ENCODE peak calls at places on chromosome 19, in five cellular contexts. R is stimulated activated CD4-positive, alpha-beta T cell treated with anti-CD3 and anti-CD28 coated beads, Interleukin-4, amount 100 ng/mL, for 4 hours; W is ovary; U is activated naive CD8-positive, alpha-beta T cell treated with anti-CD3 and anti-CD28 coated beads, Interleukin-2, amount 50 U/mL, for 24 hours; X is activated T-helper 2 cell treated with anti-CD3 and anti-CD28 coated beads, Interferon-gamma antibody, Interleukin-2, Interleukin-4, amounts not matched to agents 10 μg/mL and 5 μg/mL and 100 μg/mL, durations not matched to agents 14 hours and 24 hours and 36 hours. Z is an unnamed sample.

GRCh38 chr19:15170345-15170744 is 30.4 kb downstream of the NOTCH3 start:
- DNase-seq in U (no peak), W (no peak), R (no peak), X (no peak), Z (no peak)

GRCh38 chr19:35257113-35257461 is 8.3 kb downstream of the LSR start:
- DNase-seq in U (no peak), X (no peak), W (no peak), R (no peak), Z (no peak)

GRCh38 chr19:58089846-58090245 is 8.2 kb downstream of the ZSCAN18 start:
- DNase-seq in X (no peak), R (no peak), U (no peak), W (no peak), Z (no peak)

GRCh38 chr19:55836340-55836739 is at the start of gene NLRP4:
- DNase-seq in U (no peak), R (no peak), X (no peak), W (no peak), Z (no peak)

GRCh38 chr19:38285567-38285966 is 18.5 kb upstream of the C19orf33 start:
- DNase-seq in W (no peak), U (no peak), R (no peak), X (no peak), Z (no peak)

GRCh38 chr19:1041272-1041834 is 1.4 kb downstream of the ABCA7 start:
- DNase-seq in U (no peak), R (no peak), X (no peak), W (no peak), Z (no peak)

GRCh38 chr19:48396010-48396870 is 2.8 kb downstream of the GRIN2D start:
- DNase-seq in U (no peak), W (no peak), R (no peak), X (no peak), Z (no peak)

GRCh38 chr19:14728595-14728994 is 38.7 kb downstream of the ZNF333 start:
- DNase-seq in X (no peak), U (no peak), R (no peak), W (no peak), Z (no peak)

GRCh38 chr19:55266404-55266803 is 7.6 kb upstream of the PPP6R1 start:
- DNase-seq in U (no peak), W (no peak), X (no peak), R (no peak), Z (no peak)

GRCh38 chr19:56705939-56706338 is 34.4 kb upstream of the ZNF835 start:
- DNase-seq in W (no peak), U (no peak), R (no peak), X (no peak), Z (no peak)

GRCh38 chr19:8503506-8503905 is 1.1 kb upstream of the PRAM1 start:
- DNase-seq in R (no peak), X (no peak), W (no peak), U (no peak), Z (no peak)

GRCh38 chr19:43636121-43636683 is 3.4 kb downstream of the CADM4 start:
- DNase-seq in U (no peak), W (no peak), R (no peak), X (no peak), Z (no peak)

GRCh38 chr19:29735821-29736220 is 20.8 kb upstream of the C19orf12 start:
- DNase-seq in X (no peak), U (no peak), R (no peak), W (no peak), Z (no peak)

GRCh38 chr19:7636691-7637373 is at the start of gene STXBP2:
- DNase-seq in W (no peak), U (peak), X (peak), R (peak), Z (peak)

GRCh38 chr19:46408611-46409039 is 4.7 kb downstream of the CCDC8 start:
- DNase-seq in X (no peak), U (no peak), R (no peak), W (peak), Z (no peak)

GRCh38 chr19:17289489-17289888 is 7.8 kb downstream of the ANKLE1 start:
- DNase-seq in X (peak), U (peak), R (peak), W (peak), Z (no peak)

GRCh38 chr19:39543477-39543857 is 3.5 kb upstream of the EID2 start:
- DNase-seq in U (no peak), X (no peak), R (no peak), W (no peak), Z (no peak)

GRCh38 chr19:45340899-45341453 is 426 bp downstream of the KLC3 start:
- DNase-seq in W (no peak), R (no peak), U (no peak), X (no peak), Z (no peak)

GRCh38 chr19:16274466-16274865 is 50.2 kb upstream of the KLF2 start:
- DNase-seq in R (no peak), X (no peak), U (no peak), W (no peak), Z (no peak)

GRCh38 chr19:30781047-30781446 is 408.9 kb downstream of the ZNF536 start:
- DNase-seq in W (no peak), R (no peak), U (no peak), X (no peak), Z (no peak)

GRCh38 chr19:50214699-50215543 is 11.5 kb downstream of the MYH14 start:
- DNase-seq in X (no peak), U (no peak), W (no peak), R (no peak), Z (no peak)

GRCh38 chr19:15437355-15438123 is 12.2 kb downstream of the WIZ start:
- DNase-seq in X (no peak), R (no peak), U (no peak), W (no peak), Z (no peak)

GRCh38 chr19:10316229-10317044 is 622 bp upstream of the FDX2 start:
- DNase-seq in U (no peak), W (no peak), X (no peak), R (no peak), Z (no peak)

GRCh38 chr19:2488942-2489731 is 13.2 kb downstream of the GADD45B start:
- DNase-seq in U (peak), W (peak), X (no peak), R (no peak), Z (no peak)